ENCODE peak calls at places on chromosomes 2 and 18, in eight cellular contexts. J, Q, E, Y, H, C, M and W are unnamed samples.

GRCh38 chr18:58785171-58785805 is 79.4 kb upstream of the ZNF532 start:
- DNase-seq in J (no peak), C (peak; percentile 31), Y (no peak), M (no peak), Q (peak; percentile 73), H (no peak), E (peak; percentile 39), W (no peak)

GRCh38 chr2:50720695-50721314 is 311.1 kb downstream of the NRXN1 start:
- DNase-seq in Q (no peak), M (peak; percentile 79), J (no peak), Y (no peak), E (no peak), C (peak; percentile 29), H (no peak), W (no peak)

GRCh38 chr2:22329097-22329716 is 1055.8 kb upstream of the KLHL29 start:
- DNase-seq in C (peak; percentile 23), Q (no peak), M (no peak), Y (no peak), E (no peak), H (no peak), J (no peak), W (no peak)

GRCh38 chr2:238446371-238446770 is 19.6 kb downstream of the ASB1 start:
- DNase-seq in Q (no peak), Y (no peak), J (no peak), H (no peak), M (no peak), E (no peak), C (no peak), W (no peak)

GRCh38 chr2:176157499-176158305 is 595 bp downstream of the HOXD3 start:
- DNase-seq in J (no peak), H (no peak), M (peak; percentile 67), Q (no peak), E (no peak), C (peak; percentile 77), Y (no peak), W (no peak)

GRCh38 chr2:205198130-205198505 is 484.2 kb upstream of the NRP2 start:
- DNase-seq in Y (no peak), C (no peak), E (peak; percentile 68), J (peak; percentile 51), H (no peak), M (no peak), Q (peak; percentile 73), W (no peak)

GRCh38 chr18:2570772-2571199 is 519 bp downstream of the METTL4 start:
- DNase-seq in M (peak; percentile 79), Q (peak; percentile 68), Y (peak; percentile 72), E (peak; percentile 63), H (no peak), J (peak; percentile 42), C (no peak), W (no peak)

GRCh38 chr2:65788556-65788955 is 356.2 kb upstream of the SPRED2 start:
- DNase-seq in Q (no peak), J (no peak), M (no peak), E (no peak), C (no peak), Y (no peak), H (no peak), W (no peak)

GRCh38 chr2:72131371-72131891 is 16.2 kb downstream of the CYP26B1 start:
- DNase-seq in C (no peak), E (no peak), J (no peak), M (no peak), Q (no peak), H (no peak), Y (no peak), W (no peak)

GRCh38 chr2:213261715-213262114 is 22.5 kb upstream of the SPAG16 start:
- DNase-seq in J (no peak), Y (no peak), M (no peak), E (no peak), C (no peak), H (no peak), Q (no peak), W (no peak)

GRCh38 chr2:96825057-96825456 is 9.0 kb downstream of the CNNM3 start:
- DNase-seq in H (no peak), Y (no peak), J (no peak), E (no peak), Q (no peak), M (no peak), C (no peak), W (no peak)